ENCODE peak calls at places on chromosomes 12 and 14, in five cellular contexts. One of them, this sample, is unnamed.
A peak's percentile ranks its signal among the peaks of the same experiment; 100 is the strongest.

GRCh38 chr12:28369483-28369882 is 179.2 kb downstream of the CCDC91 start:
- DNase-seq in H1: no peak
- DNase-seq in K562: no peak
- DNase-seq in HepG2: no peak
- DNase-seq in GM12878: no peak
- DNase-seq in this sample: no peak

GRCh38 chr12:113030875-113031525 is 25.5 kb upstream of the DTX1 start:
- DNase-seq in K562: peak; percentile 42
- DNase-seq in H1: peak; percentile 51
- DNase-seq in GM12878: no peak
- DNase-seq in HepG2: peak; percentile 45
- DNase-seq in this sample: peak; percentile 89

GRCh38 chr12:27083861-27084271 is 1.5 kb upstream of the C12orf71 start:
- DNase-seq in HepG2: no peak
- DNase-seq in H1: no peak
- DNase-seq in K562: no peak
- DNase-seq in GM12878: no peak
- DNase-seq in this sample: peak; percentile 74

GRCh38 chr14:37707716-37708115 is 112.3 kb downstream of the TTC6 start:
- DNase-seq in H1: no peak
- DNase-seq in K562: no peak
- DNase-seq in GM12878: no peak
- DNase-seq in HepG2: no peak
- DNase-seq in this sample: no peak

GRCh38 chr14:26191123-26191522 is 406.7 kb downstream of the NOVA1 start:
- DNase-seq in GM12878: no peak
- DNase-seq in H1: no peak
- DNase-seq in HepG2: no peak
- DNase-seq in K562: no peak
- DNase-seq in this sample: peak; percentile 14

GRCh38 chr12:108305520-108305919 is 33.6 kb downstream of the CMKLR1 start:
- DNase-seq in HepG2: no peak
- DNase-seq in GM12878: no peak
- DNase-seq in K562: peak; percentile 15
- DNase-seq in H1: no peak
- DNase-seq in this sample: no peak

GRCh38 chr12:122082621-122083356 is 4.2 kb downstream of the MLXIP start:
- DNase-seq in HepG2: no peak
- DNase-seq in K562: no peak
- DNase-seq in H1: no peak
- DNase-seq in GM12878: no peak
- DNase-seq in this sample: no peak

GRCh38 chr12:29320295-29321090 is 60.5 kb downstream of the ERGIC2 start:
- DNase-seq in GM12878: no peak
- DNase-seq in HepG2: peak; percentile 2
- DNase-seq in H1: no peak
- DNase-seq in K562: no peak
- DNase-seq in this sample: no peak

GRCh38 chr14:20391505-20391904 is 21.8 kb downstream of the TEP1 start:
- DNase-seq in H1: no peak
- DNase-seq in GM12878: no peak
- DNase-seq in K562: no peak
- DNase-seq in HepG2: no peak
- DNase-seq in this sample: no peak

GRCh38 chr12:9702239-9702638 is 30.7 kb downstream of the CLECL1 start:
- DNase-seq in HepG2: no peak
- DNase-seq in GM12878: no peak
- DNase-seq in H1: no peak
- DNase-seq in K562: no peak
- DNase-seq in this sample: no peak

GRCh38 chr14:104561124-104561531 is 18.4 kb upstream of the C14orf180 start:
- DNase-seq in K562: no peak
- DNase-seq in HepG2: no peak
- DNase-seq in GM12878: no peak
- DNase-seq in H1: no peak
- DNase-seq in this sample: no peak

GRCh38 chr14:71533800-71534199 is 398.4 kb upstream of the RGS6 start:
- DNase-seq in H1: no peak
- DNase-seq in GM12878: no peak
- DNase-seq in K562: no peak
- DNase-seq in HepG2: no peak
- DNase-seq in this sample: no peak

GRCh38 chr14:59394268-59394667 is 70.9 kb downstream of the GPR135 start:
- DNase-seq in K562: no peak
- DNase-seq in H1: no peak
- DNase-seq in GM12878: no peak
- DNase-seq in HepG2: no peak
- DNase-seq in this sample: no peak

GRCh38 chr12:107309020-107309419 is 215.7 kb upstream of the CRY1 start:
- DNase-seq in K562: no peak
- DNase-seq in H1: no peak
- DNase-seq in HepG2: no peak
- DNase-seq in GM12878: no peak
- DNase-seq in this sample: no peak

GRCh38 chr12:9992296-9992695 is 6.6 kb downstream of the CLEC1B start:
- DNase-seq in GM12878: no peak
- DNase-seq in HepG2: no peak
- DNase-seq in H1: no peak
- DNase-seq in K562: no peak
- DNase-seq in this sample: no peak

GRCh38 chr12:6114476-6114870 is 10.0 kb downstream of the VWF start:
- DNase-seq in HepG2: no peak
- DNase-seq in K562: no peak
- DNase-seq in GM12878: no peak
- DNase-seq in H1: no peak
- DNase-seq in this sample: no peak

GRCh38 chr12:93773122-93773871 is 96.1 kb downstream of the CRADD start:
- DNase-seq in GM12878: no peak
- DNase-seq in H1: no peak
- DNase-seq in HepG2: no peak
- DNase-seq in K562: no peak
- DNase-seq in this sample: no peak

GRCh38 chr14:75053396-75054289 is 2.4 kb upstream of the MLH3 start:
- DNase-seq in GM12878: no peak
- DNase-seq in HepG2: no peak
- DNase-seq in K562: no peak
- DNase-seq in H1: no peak
- DNase-seq in this sample: no peak

GRCh38 chr12:70196732-70197361 is 46.4 kb upstream of the CNOT2 start:
- DNase-seq in HepG2: no peak
- DNase-seq in GM12878: no peak
- DNase-seq in H1: no peak
- DNase-seq in K562: no peak
- DNase-seq in this sample: no peak

GRCh38 chr14:99257673-99258221 is 14.2 kb downstream of the BCL11B start:
- DNase-seq in GM12878: no peak
- DNase-seq in K562: no peak
- DNase-seq in H1: no peak
- DNase-seq in HepG2: no peak
- DNase-seq in this sample: no peak

GRCh38 chr14:104085032-104085888 is at the start of gene ASPG:
- DNase-seq in HepG2: no peak
- DNase-seq in H1: peak; percentile 61
- DNase-seq in K562: peak; percentile 86
- DNase-seq in GM12878: no peak
- DNase-seq in this sample: peak; percentile 83

GRCh38 chr12:106739815-106740552 is 34.5 kb upstream of the RIC8B start:
- DNase-seq in GM12878: no peak
- DNase-seq in HepG2: no peak
- DNase-seq in K562: peak; percentile 44
- DNase-seq in H1: no peak
- DNase-seq in this sample: no peak

GRCh38 chr12:75641031-75641780 is 129.8 kb upstream of the KRR1 start:
- DNase-seq in GM12878: peak; percentile 87
- DNase-seq in K562: peak; percentile 29
- DNase-seq in H1: no peak
- DNase-seq in HepG2: no peak
- DNase-seq in this sample: no peak

GRCh38 chr14:72573725-72574426 is 320.0 kb downstream of the DPF3 start:
- DNase-seq in K562: no peak
- DNase-seq in GM12878: no peak
- DNase-seq in HepG2: no peak
- DNase-seq in H1: no peak
- DNase-seq in this sample: peak; percentile 14

GRCh38 chr12:15754233-15754632 is 35.0 kb downstream of the EPS8 start:
- DNase-seq in K562: no peak
- DNase-seq in H1: no peak
- DNase-seq in HepG2: no peak
- DNase-seq in GM12878: no peak
- DNase-seq in this sample: no peak

GRCh38 chr14:33794791-33795300 is 156.0 kb downstream of the EGLN3 start:
- DNase-seq in HepG2: no peak
- DNase-seq in H1: no peak
- DNase-seq in GM12878: no peak
- DNase-seq in K562: no peak
- DNase-seq in this sample: no peak

GRCh38 chr14:101944451-101944850 is 19.9 kb upstream of the DYNC1H1 start:
- DNase-seq in GM12878: no peak
- DNase-seq in K562: no peak
- DNase-seq in H1: no peak
- DNase-seq in HepG2: no peak
- DNase-seq in this sample: no peak

GRCh38 chr12:59472273-59472672 is 123.6 kb upstream of the SLC16A7 start:
- DNase-seq in H1: no peak
- DNase-seq in HepG2: no peak
- DNase-seq in K562: no peak
- DNase-seq in GM12878: peak; percentile 3
- DNase-seq in this sample: no peak

DNA sequence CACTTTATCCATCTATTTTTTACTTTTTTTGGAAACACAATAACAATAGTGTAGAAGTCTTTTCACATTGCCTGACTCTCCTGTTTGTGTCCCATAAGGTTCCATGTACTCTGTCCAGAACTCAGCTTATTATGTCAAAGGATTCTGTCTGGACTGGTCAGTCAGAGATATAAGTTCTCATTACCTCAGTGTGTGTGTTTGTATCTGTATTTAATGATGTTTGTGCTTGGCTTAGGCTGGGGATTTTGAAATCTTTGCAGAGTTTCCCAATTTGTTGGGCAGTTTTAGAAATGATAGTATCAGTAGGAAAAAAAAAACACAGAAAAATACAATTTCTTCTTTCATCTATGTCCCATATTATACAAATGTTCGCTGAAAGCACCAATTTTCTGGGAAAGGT is 120.9 kb downstream of the RAD51B start:
- DNase-seq in HepG2: peak; percentile 27
- DNase-seq in H1: no peak
- DNase-seq in K562: no peak
- DNase-seq in GM12878: no peak
- DNase-seq in this sample: no peak
- H3K27ac ChIP-seq in HepG2: no peak overlapping the region
- H3K27ac ChIP-seq in H1: no peak overlapping the region
- H3K27ac ChIP-seq in K562: no peak overlapping the region
- H3K27ac ChIP-seq in GM12878: no peak overlapping the region
- H3K27ac ChIP-seq in this sample: peak overlapping the region; percentile 18

GRCh38 chr12:34390171-34390841 is 368.0 kb downstream of the ALG10 start:
- DNase-seq in HepG2: no peak
- DNase-seq in GM12878: no peak
- DNase-seq in K562: no peak
- DNase-seq in H1: no peak
- DNase-seq in this sample: no peak

GRCh38 chr12:34386621-34387255 is 364.4 kb downstream of the ALG10 start:
- DNase-seq in HepG2: no peak
- DNase-seq in K562: no peak
- DNase-seq in H1: no peak
- DNase-seq in GM12878: no peak
- DNase-seq in this sample: no peak

GRCh38 chr12:34387711-34388635 is 365.7 kb downstream of the ALG10 start:
- DNase-seq in GM12878: no peak
- DNase-seq in K562: no peak
- DNase-seq in H1: no peak
- DNase-seq in HepG2: no peak
- DNase-seq in this sample: no peak

GRCh38 chr12:34389378-34390170 is 367.3 kb downstream of the ALG10 start:
- DNase-seq in GM12878: no peak
- DNase-seq in H1: no peak
- DNase-seq in K562: peak; percentile 57
- DNase-seq in HepG2: no peak
- DNase-seq in this sample: no peak

GRCh38 chr12:34388636-34389377 is 366.5 kb downstream of the ALG10 start:
- DNase-seq in GM12878: no peak
- DNase-seq in H1: no peak
- DNase-seq in HepG2: no peak
- DNase-seq in K562: no peak
- DNase-seq in this sample: no peak
- TF ChIP-seq CREB1 in GM12878: no peak
- TF ChIP-seq CREB1 in H1: no peak
- TF ChIP-seq CREB1 in HepG2: no peak
- TF ChIP-seq CREB1 in K562: no peak
- TF ChIP-seq CREB1 in this sample: no peak

GRCh38 chr12:50620050-50620974 is 115.5 kb downstream of the DIP2B start:
- DNase-seq in H1: no peak
- DNase-seq in K562: no peak
- DNase-seq in HepG2: no peak
- DNase-seq in GM12878: no peak
- DNase-seq in this sample: peak; percentile 46
- TF ChIP-seq EZH2 in H1: no peak
- TF ChIP-seq EZH2 in K562: no peak
- TF ChIP-seq EZH2 in HepG2: no peak
- TF ChIP-seq EZH2 in GM12878: no peak
- TF ChIP-seq EZH2 in this sample: no peak

GRCh38 chr14:89388853-89389252 is 28.2 kb downstream of the FOXN3 start:
- DNase-seq in K562: no peak
- DNase-seq in GM12878: no peak
- DNase-seq in HepG2: no peak
- DNase-seq in H1: no peak
- DNase-seq in this sample: peak; percentile 63
- H3K27ac ChIP-seq in K562: no peak overlapping the region
- H3K27ac ChIP-seq in GM12878: no peak overlapping the region
- H3K27ac ChIP-seq in HepG2: peak overlapping the region; percentile 32
- H3K27ac ChIP-seq in H1: no peak overlapping the region
- H3K27ac ChIP-seq in this sample: peak overlapping the region; percentile 0

GRCh38 chr12:57216014-57216891 is at the start of gene NXPH4:
- DNase-seq in GM12878: no peak
- DNase-seq in K562: peak; percentile 94
- DNase-seq in HepG2: no peak
- DNase-seq in H1: peak; percentile 84
- DNase-seq in this sample: peak; percentile 86
- TF ChIP-seq CREB1 in GM12878: no peak
- TF ChIP-seq CREB1 in K562: no peak
- TF ChIP-seq CREB1 in HepG2: no peak
- TF ChIP-seq CREB1 in H1: no peak
- TF ChIP-seq CREB1 in this sample: no peak

DNA sequence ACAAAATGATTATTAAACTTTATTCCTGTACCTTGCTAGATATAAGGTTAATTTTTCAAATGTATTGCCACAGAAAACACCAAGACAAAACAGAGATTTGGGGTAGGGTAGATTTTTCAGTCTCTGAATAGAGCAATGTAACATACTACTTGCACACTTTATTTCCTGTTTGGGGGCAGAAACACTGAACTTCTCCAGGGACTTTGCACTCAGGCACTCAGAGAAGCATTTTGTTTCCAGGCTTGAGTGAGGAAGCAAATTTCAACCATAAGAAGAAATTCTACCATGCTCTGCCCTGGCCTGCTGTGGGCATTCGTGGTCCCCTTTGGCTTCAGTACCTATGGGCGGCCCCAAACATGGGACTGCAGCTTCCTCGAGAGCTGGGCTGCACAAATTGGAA is 399.2 kb downstream of the DAD1 start:
- DNase-seq in H1: no peak
- DNase-seq in K562: no peak
- DNase-seq in GM12878: no peak
- DNase-seq in HepG2: no peak
- DNase-seq in this sample: no peak
- TF ChIP-seq EZH2 in H1: no peak
- TF ChIP-seq EZH2 in K562: no peak
- TF ChIP-seq EZH2 in GM12878: no peak
- TF ChIP-seq EZH2 in HepG2: no peak
- TF ChIP-seq EZH2 in this sample: no peak

GRCh38 chr12:52833922-52834726 is at the start of gene KRT79:
- DNase-seq in H1: no peak
- DNase-seq in HepG2: no peak
- DNase-seq in GM12878: no peak
- DNase-seq in K562: no peak
- DNase-seq in this sample: no peak
- H3K27ac ChIP-seq in H1: no peak within 1 kb of the TSS
- H3K27ac ChIP-seq in HepG2: no peak within 1 kb of the TSS
- H3K27ac ChIP-seq in GM12878: no peak within 1 kb of the TSS
- H3K27ac ChIP-seq in K562: no peak within 1 kb of the TSS
- H3K27ac ChIP-seq in this sample: no peak within 1 kb of the TSS

This sample was measured in GM23338.